ENCODE peak calls at places on chromosome 2, in four cellular contexts. T, D, I and S are unnamed samples.

GRCh38 chr2:101140978-101141655 is 10.1 kb downstream of the TBC1D8 start:
- ATAC-seq in D (no peak), I (no peak), T (no peak), S (no peak)

GRCh38 chr2:43387092-43388062 is 161.0 kb upstream of the ZFP36L2 start:
- ATAC-seq in T (peak), D (no peak), I (peak), S (peak)

GRCh38 chr2:429575-430254 is 141.8 kb upstream of the ALKAL2 start:
- ATAC-seq in D (no peak), T (no peak), I (peak), S (peak)

GRCh38 chr2:71006287-71006686 is 11.6 kb upstream of the TEX261 start:
- ATAC-seq in I (peak), T (no peak), D (no peak), S (no peak)

GRCh38 chr2:201950606-201951005 is 83.0 kb upstream of the FZD7 start:
- ATAC-seq in D (no peak), T (no peak), I (no peak), S (no peak)

GRCh38 chr2:66189598-66189997 is 245.3 kb upstream of the MEIS1 start:
- ATAC-seq in I (no peak), D (peak), T (no peak), S (no peak)

GRCh38 chr2:241904791-241905710 is 35.5 kb downstream of the RTP5 start:
- ATAC-seq in I (no peak), T (no peak), D (no peak), S (no peak)

GRCh38 chr2:124607679-124608078 is 582.6 kb downstream of the CNTNAP5 start:
- ATAC-seq in I (no peak), D (no peak), T (no peak), S (no peak)

GRCh38 chr2:53202063-53202462 is 565.5 kb upstream of the CHAC2 start:
- ATAC-seq in T (no peak), D (peak), I (no peak), S (no peak)

GRCh38 chr2:142742301-142743214 is 134.9 kb upstream of the KYNU start:
- ATAC-seq in D (no peak), I (no peak), T (peak), S (no peak)

GRCh38 chr2:189124175-189124574 is 55.4 kb downstream of the COL5A2 start:
- ATAC-seq in T (no peak), I (no peak), D (no peak), S (no peak)